ENCODE peak calls at places on chromosome 5, in nine cellular contexts. K is NCI-H774, Q is SK-N-SH, S is T-helper 2 cell, D is uterus, B is progenitor cell of endocrine pancreas, U is heart left ventricle, I is GM23248, X is NCI-H510A treated with DMSO at 0.1 percent for 48 hours. L is an unnamed sample.

GRCh38 chr5:112479418-112479817 is 60.3 kb upstream of the EPB41L4A start:
- DNase-seq in S (no peak), K (no peak), B (no peak), U (no peak), I (peak; percentile 56), Q (no peak), X (no peak), D (no peak), L (no peak)

GRCh38 chr5:118794281-118794680 is 194.1 kb downstream of the DTWD2 start:
- DNase-seq in Q (no peak), K (no peak), I (no peak), X (no peak), B (no peak), S (no peak), U (no peak), D (no peak), L (no peak)

GRCh38 chr5:92909545-92909962 is 671.5 kb downstream of the NR2F1-AS1 start:
- DNase-seq in D (no peak), B (peak; percentile 13), S (no peak), K (no peak), Q (peak; percentile 14), X (no peak), I (peak; percentile 18), U (no peak), L (no peak)

GRCh38 chr5:57715296-57715695 is 232.7 kb upstream of the ACTBL2 start:
- DNase-seq in I (peak; percentile 20), D (no peak), S (no peak), X (no peak), U (no peak), Q (no peak), K (no peak), B (no peak), L (no peak)

GRCh38 chr5:109676920-109677319 is 12.8 kb upstream of the MAN2A1 start:
- DNase-seq in X (no peak), S (no peak), K (no peak), I (no peak), D (no peak), Q (no peak), U (no peak), B (no peak), L (no peak)

GRCh38 chr5:112342364-112342763 is 76.7 kb downstream of the EPB41L4A start:
- DNase-seq in K (no peak), Q (peak; percentile 64), B (no peak), X (no peak), S (no peak), I (no peak), U (no peak), D (no peak), L (no peak)

GRCh38 chr5:149996186-149996890 is 4.1 kb downstream of the TIGD6 start:
- DNase-seq in I (no peak), B (no peak), X (no peak), Q (no peak), K (no peak), S (no peak), U (no peak), D (no peak), L (no peak)

GRCh38 chr5:10891193-10891592 is 130.2 kb upstream of the DAP start:
- DNase-seq in I (no peak), Q (no peak), D (no peak), U (no peak), S (no peak), X (no peak), B (no peak), K (no peak), L (no peak)

GRCh38 chr5:169280286-169280685 is 20.7 kb downstream of the SLIT3 start:
- DNase-seq in X (no peak), K (no peak), D (no peak), Q (peak; percentile 74), B (no peak), I (no peak), S (no peak), U (no peak), L (no peak)

GRCh38 chr5:58188287-58188651 is 271.6 kb downstream of the PLK2 start:
- DNase-seq in D (no peak), X (no peak), Q (no peak), B (no peak), U (no peak), S (no peak), I (peak; percentile 66), K (no peak), L (no peak)

GRCh38 chr5:116766470-116766947 is 191.9 kb upstream of the SEMA6A start:
- DNase-seq in X (no peak), U (peak; percentile 45), I (peak; percentile 26), K (no peak), D (peak; percentile 42), S (no peak), Q (no peak), B (no peak), L (peak; percentile 1)

GRCh38 chr5:28505121-28505520 is 1466.7 kb upstream of the CDH9 start:
- DNase-seq in B (no peak), S (no peak), K (no peak), I (no peak), D (no peak), U (no peak), X (no peak), Q (no peak), L (no peak)

GRCh38 chr5:109688647-109688998 is 1.1 kb upstream of the MAN2A1 start:
- DNase-seq in U (no peak), S (no peak), K (peak; percentile 67), B (peak; percentile 10), D (no peak), I (peak; percentile 65), Q (no peak), X (peak; percentile 70), L (no peak)

GRCh38 chr5:53151713-53152458 is 42.3 kb upstream of the MOCS2 start:
- DNase-seq in S (no peak), U (no peak), Q (no peak), X (no peak), I (peak; percentile 81), B (no peak), D (peak; percentile 31), K (no peak), L (no peak)

GRCh38 chr5:91690921-91691320 is 307.8 kb upstream of the ARRDC3 start:
- DNase-seq in X (no peak), S (no peak), K (no peak), U (no peak), D (no peak), Q (no peak), I (no peak), B (no peak), L (no peak)